ENCODE peak calls at places on chromosomes 3 and 15, in five cellular contexts. M, J, R, F and V are unnamed samples. For H3K4me1, the result is how much of the 10 kb centered on the place peaks cover.

GRCh38 chr3:20225769-20226168 is 39.8 kb upstream of the SGO1 start:
- DNase-seq in M (peak), J (peak), R (peak), F (peak), V (peak)

GRCh38 chr15:68795298-68795848 is 25.3 kb downstream of the ANP32A start:
- DNase-seq in M (peak), J (peak), R (peak), F (peak), V (peak)

GRCh38 chr3:12959838-12960378 is 113.3 kb downstream of the IQSEC1 start:
- DNase-seq in M (no peak), J (no peak), R (no peak), F (no peak), V (no peak)

GRCh38 chr15:70522323-70522966 is 240.9 kb downstream of the UACA start:
- DNase-seq in M (no peak), J (no peak), R (no peak), F (no peak), V (no peak)

GRCh38 chr3:81692766-81693165 is 68.7 kb downstream of the GBE1 start:
- DNase-seq in M (no peak), J (peak), R (no peak), F (no peak), V (no peak)

GRCh38 chr15:30979457-30979856 is 12.0 kb downstream of the MTMR10 start:
- DNase-seq in M (no peak), J (no peak), R (no peak), F (no peak), V (no peak)

GRCh38 chr3:23431759-23432158 is 228.6 kb downstream of the UBE2E2 start:
- DNase-seq in M (no peak), J (peak), R (peak), F (no peak), V (peak)

GRCh38 chr15:48392356-48392755 is 61.1 kb downstream of the DUT start:
- DNase-seq in M (no peak), J (peak), R (peak), F (no peak), V (peak)

GRCh38 chr15:40776537-40777141 is 6.9 kb downstream of the C15orf62 start:
- DNase-seq in M (no peak), J (peak), R (peak), F (peak), V (peak)

GRCh38 chr3:149197669-149198068 is 24.0 kb downstream of the CP start:
- DNase-seq in M (peak), J (no peak), R (no peak), F (no peak), V (no peak)

GRCh38 chr15:81740402-81740801 is 305.4 kb downstream of the MEX3B start:
- DNase-seq in M (no peak), J (peak), R (no peak), F (no peak), V (no peak)

GRCh38 chr3:9903238-9903624 is 583 bp downstream of the IL17RE start:
- DNase-seq in M (no peak), J (peak), R (no peak), F (no peak), V (no peak)

GRCh38 chr3:194730369-194730768 is 44.7 kb downstream of the FAM43A start:
- DNase-seq in M (peak), J (peak), R (no peak), F (peak), V (no peak)

GRCh38 chr3:97057365-97057764 is 243.0 kb downstream of the EPHA6 start:
- DNase-seq in M (no peak), J (no peak), R (no peak), F (no peak), V (no peak)

GRCh38 chr15:70280781-70281180 is 183.1 kb upstream of the TLE3 start:
- DNase-seq in M (no peak), J (no peak), R (no peak), F (no peak), V (no peak)

GRCh38 chr15:89899303-89899946 is 5.6 kb upstream of the AP3S2 start:
- DNase-seq in M (no peak), J (no peak), R (no peak), F (no peak), V (no peak)

GRCh38 chr3:122331886-122332285 is 6.8 kb downstream of the CSTA start:
- DNase-seq in M (peak), J (no peak), R (no peak), F (no peak), V (no peak)

GRCh38 chr3:137105277-137105977 is 147.6 kb downstream of the IL20RB start:
- DNase-seq in M (peak), J (peak), R (peak), F (peak), V (peak)

GRCh38 chr15:78105541-78106241 is 13.3 kb downstream of the SH2D7 start:
- DNase-seq in M (no peak), J (no peak), R (no peak), F (no peak), V (peak)

GRCh38 chr3:158443632-158444031 is 127.4 kb upstream of the MLF1 start:
- DNase-seq in M (no peak), J (no peak), R (no peak), F (no peak), V (no peak)

GRCh38 chr3:44969170-44969569 is 6.8 kb downstream of the ZDHHC3 start:
- DNase-seq in M (no peak), J (no peak), R (no peak), F (no peak), V (no peak)

GRCh38 chr15:94119923-94120775 is 111.2 kb upstream of the MCTP2 start:
- DNase-seq in M (peak), J (peak), R (peak), F (peak), V (peak)

GRCh38 chr3:50205719-50206276 is 727 bp downstream of the SLC38A3 start:
- DNase-seq in M (peak), J (no peak), R (no peak), F (no peak), V (peak)

GRCh38 chr3:23075478-23075877 is 127.6 kb upstream of the UBE2E2 start:
- DNase-seq in M (no peak), J (peak), R (peak), F (no peak), V (peak)

GRCh38 chr15:94671845-94672524 is 440.6 kb downstream of the MCTP2 start:
- DNase-seq in M (peak), J (peak), R (peak), F (no peak), V (peak)

GRCh38 chr3:165816209-165816608 is 21.0 kb downstream of the BCHE start:
- DNase-seq in M (no peak), J (no peak), R (no peak), F (no peak), V (no peak)

GRCh38 chr3:55169608-55170010 is 241.8 kb upstream of the LRTM1 start:
- DNase-seq in M (no peak), J (peak), R (peak), F (peak), V (peak)

GRCh38 chr15:89672221-89673161 is 6.7 kb downstream of the PLIN1 start:
- DNase-seq in M (no peak), J (peak), R (peak), F (no peak), V (peak)

GRCh38 chr15:38150794-38151193 is 101.8 kb upstream of the SPRED1 start:
- DNase-seq in M (no peak), J (no peak), R (no peak), F (no peak), V (no peak)

GRCh38 chr15:22258402-22259150 is 178.2 kb downstream of the OR4M2 start:
- DNase-seq in M (no peak), J (no peak), R (no peak), F (no peak), V (no peak)

GRCh38 chr3:102078864-102079808 is 229.8 kb downstream of the NFKBIZ start:
- DNase-seq in M (peak), J (no peak), R (no peak), F (no peak), V (no peak)

GRCh38 chr3:41321642-41321980 is 122.3 kb downstream of the CTNNB1 start:
- DNase-seq in M (no peak), J (no peak), R (no peak), F (no peak), V (no peak)

GRCh38 chr15:51369451-51369761 is 28.0 kb downstream of the GLDN start:
- DNase-seq in M (no peak), J (no peak), R (no peak), F (no peak), V (no peak)

GRCh38 chr3:197499427-197499826 is 56.3 kb downstream of the BDH1 start:
- DNase-seq in M (no peak), J (peak), R (peak), F (peak), V (peak)

GRCh38 chr3:55427739-55428138 is 59.4 kb downstream of the WNT5A start:
- DNase-seq in M (no peak), J (no peak), R (no peak), F (no peak), V (no peak)

GRCh38 chr3:11655188-11655928 is 11.6 kb upstream of the VGLL4 start:
- DNase-seq in M (peak), J (peak), R (no peak), F (no peak), V (no peak)

GRCh38 chr3:187960820-187961219 is 193.1 kb upstream of the LPP start:
- DNase-seq in M (no peak), J (peak), R (peak), F (no peak), V (peak)

GRCh38 chr3:114227076-114227475 is 10.3 kb downstream of the ZNF80 start:
- DNase-seq in M (no peak), J (no peak), R (no peak), F (no peak), V (no peak)
- H2AFZ ChIP-seq in M (no peak), J (no peak), R (no peak), F (no peak), V (no peak)

GRCh38 chr3:123379041-123379830 is 69.7 kb downstream of the ADCY5 start:
- DNase-seq in M (no peak), J (no peak), R (no peak), F (no peak), V (no peak)
- H3K27ac ChIP-seq in M (no peak), J (no peak), R (no peak), F (no peak), V (no peak)

GRCh38 chr3:62316525-62316924 is 56.8 kb downstream of the FEZF2 start:
- DNase-seq in M (no peak), J (no peak), R (no peak), F (no peak), V (no peak)

GRCh38 chr3:62323241-62323640 is 50.1 kb downstream of the FEZF2 start:
- DNase-seq in M (no peak), J (no peak), R (no peak), F (no peak), V (no peak)

GRCh38 chr3:62318365-62318751 is 55.0 kb downstream of the FEZF2 start:
- DNase-seq in M (no peak), J (no peak), R (no peak), F (no peak), V (no peak)

GRCh38 chr3:62318752-62319569 is 54.4 kb downstream of the FEZF2 start:
- DNase-seq in M (peak), J (peak), R (peak), F (peak), V (peak)

DNA sequence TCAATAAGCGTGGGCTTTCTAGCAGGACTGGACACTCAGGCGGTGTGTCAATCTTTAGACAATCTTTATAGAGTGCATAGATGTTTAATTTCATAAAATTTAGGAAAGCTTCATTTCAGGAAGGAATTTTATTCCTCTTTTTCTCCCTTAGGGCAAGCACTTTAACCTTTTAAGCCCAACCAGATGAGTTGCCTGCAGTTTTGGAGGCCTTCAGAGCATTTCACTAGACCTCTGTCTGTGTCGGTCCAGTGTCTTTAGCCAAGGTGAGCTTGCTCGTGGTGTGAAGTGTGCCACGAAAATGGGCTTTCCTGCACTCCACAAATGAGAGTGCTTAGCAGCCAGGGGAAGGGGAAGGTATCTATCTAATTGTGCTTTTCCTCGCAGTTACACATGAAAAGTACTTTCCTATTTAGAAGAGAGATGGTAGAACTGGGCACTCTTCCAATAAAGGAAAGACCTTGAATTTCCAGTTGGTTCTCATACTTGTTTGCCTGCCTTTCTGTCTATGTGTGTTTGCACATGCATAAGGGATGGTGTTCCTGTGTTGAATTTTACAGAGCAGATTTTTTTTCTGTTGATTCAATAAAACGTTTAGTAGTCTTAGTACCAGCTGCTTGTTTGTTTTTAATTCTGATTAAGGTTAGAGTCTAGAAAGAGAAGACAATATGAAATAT is 53.6 kb downstream of the FEZF2 start:
- DNase-seq in M (no peak), J (no peak), R (no peak), F (no peak), V (no peak)
- H3K4me1 ChIP-seq in M (under half), J (under half), R (under half), F (under half), V (under half)

GRCh38 chr15:99296386-99296785 is 45.1 kb downstream of the LRRC28 start:
- DNase-seq in M (no peak), J (peak), R (no peak), F (no peak), V (peak)
- H2AFZ ChIP-seq in M (no peak), J (no peak), R (no peak), F (no peak), V (no peak)

GRCh38 chr3:74347563-74348268 is 266.7 kb downstream of the CNTN3 start:
- DNase-seq in M (no peak), J (no peak), R (no peak), F (no peak), V (no peak)
- H3K27ac ChIP-seq in M (no peak), J (no peak), R (no peak), F (no peak), V (no peak)

DNA sequence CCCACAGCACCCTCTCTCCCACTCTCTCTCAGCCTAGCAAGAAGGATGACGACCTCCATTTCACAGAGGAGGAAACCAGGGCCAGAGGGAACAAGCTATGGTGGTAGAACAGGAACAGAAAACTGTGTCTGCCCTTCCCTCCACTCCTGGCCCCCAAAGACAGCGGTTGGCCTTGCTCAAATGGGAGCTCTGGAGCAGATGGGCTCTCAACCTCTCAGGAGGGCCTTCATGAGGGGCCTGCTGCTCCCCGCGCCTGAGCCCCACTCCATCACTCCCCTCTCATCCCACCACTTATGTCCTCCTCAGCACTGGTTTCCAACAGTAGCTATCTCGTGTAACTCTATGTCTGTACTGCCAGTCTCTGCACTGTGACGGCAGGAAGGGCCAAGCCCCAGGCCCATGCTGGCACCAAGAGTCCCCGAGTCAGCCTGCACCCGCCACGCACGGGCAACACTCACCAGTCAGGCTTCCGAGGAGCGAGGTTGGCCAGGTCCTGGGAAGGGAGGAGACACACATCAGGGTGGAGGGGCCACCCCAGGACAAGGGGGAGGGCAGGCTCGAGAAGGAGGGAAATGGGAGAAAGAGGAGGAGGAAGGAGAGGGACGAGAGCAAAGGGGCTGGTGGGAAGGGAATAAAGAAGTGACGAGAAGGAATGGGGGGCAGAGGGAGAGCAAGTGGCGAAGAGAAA is 45.5 kb downstream of the PTH1R start:
- DNase-seq in M (no peak), J (no peak), R (no peak), F (no peak), V (no peak)
- H3K4me1 ChIP-seq in M (under half), J (under half), R (under half), F (under half), V (under half)

GRCh38 chr3:64300790-64301423 is 75.6 kb upstream of the PRICKLE2 start:
- DNase-seq in M (no peak), J (peak), R (peak), F (peak), V (peak)
- H2AFZ ChIP-seq in M (no peak), J (no peak), R (no peak), F (no peak), V (no peak)

DNA sequence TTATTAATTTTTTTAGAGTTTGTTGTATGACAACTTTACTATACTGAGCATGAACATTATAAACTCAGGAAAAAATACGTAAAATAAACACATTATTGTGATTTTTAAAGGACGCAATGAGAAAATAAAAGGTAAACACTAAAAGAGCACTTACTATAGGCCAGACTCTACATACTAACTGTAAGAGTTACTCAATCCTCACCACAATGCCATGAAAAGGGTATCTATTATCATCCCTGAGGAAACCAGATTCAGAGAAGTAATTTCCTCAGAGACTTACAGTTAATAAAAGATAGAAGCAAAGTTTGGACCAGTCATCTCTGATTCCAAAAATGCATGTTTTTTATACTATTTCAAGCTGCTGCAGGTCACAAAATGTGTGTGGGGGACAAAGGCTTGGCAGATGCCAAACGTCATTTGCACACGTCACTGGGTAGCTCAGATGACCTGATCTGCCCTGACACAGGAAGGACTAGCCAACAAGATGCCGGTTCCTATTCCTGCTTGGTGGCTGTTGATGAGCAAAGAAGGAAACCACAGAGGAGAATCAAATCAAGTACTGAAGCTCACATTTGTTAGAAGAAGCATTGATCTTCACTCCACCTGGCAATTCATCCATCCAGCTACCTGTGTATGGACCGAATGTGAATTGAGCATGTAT is 42.3 kb downstream of the KLHL6 start:
- DNase-seq in M (no peak), J (no peak), R (no peak), F (no peak), V (no peak)
- H3K27ac ChIP-seq in M (no peak), J (no peak), R (no peak), F (no peak), V (no peak)

DNA sequence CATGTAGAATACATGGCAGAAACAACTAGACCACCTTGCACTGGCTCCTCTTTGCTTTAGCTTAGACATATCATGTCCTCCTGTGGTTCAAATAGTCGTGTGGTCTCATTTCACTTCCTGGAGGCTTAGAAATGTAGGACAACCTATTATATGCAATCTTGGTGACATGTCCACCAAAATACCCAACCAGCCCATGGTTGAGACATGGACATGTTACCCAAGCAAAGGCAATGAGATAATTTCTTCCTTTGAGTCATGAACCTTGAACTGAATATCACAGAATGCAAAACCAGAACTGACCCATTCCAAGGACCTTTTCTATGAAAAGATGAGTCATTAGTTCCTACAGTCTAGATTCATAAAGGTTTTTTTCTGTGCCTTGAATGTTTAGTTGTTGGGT is 309.0 kb upstream of the MDFIC2 start:
- DNase-seq in M (no peak), J (peak), R (no peak), F (no peak), V (no peak)
- H3K4me1 ChIP-seq in M (under half), J (under half), R (under half), F (under half), V (under half)